ENCODE peak calls at places on chromosomes 4 and X, in seven cellular contexts. One of them, this sample, is unnamed.

GRCh38 chr4:185576314-185576713 is 41.0 kb upstream of the PDLIM3 start:
- DNase-seq in GM10248: no peak
- DNase-seq in naive B cell: no peak
- DNase-seq in H9: no peak
- DNase-seq in stomach: no peak
- DNase-seq in activated T-helper 1 cell treated with Interleukin-2 at 50 U/mL for 16 hours: no peak
- DNase-seq in AG04450: no peak
- DNase-seq in this sample: no peak

GRCh38 chr4:1136028-1136427 is 22.7 kb upstream of the RNF212 start:
- DNase-seq in stomach: no peak
- DNase-seq in naive B cell: no peak
- DNase-seq in GM10248: no peak
- DNase-seq in H9: no peak
- DNase-seq in activated T-helper 1 cell treated with Interleukin-2 at 50 U/mL for 16 hours: no peak
- DNase-seq in AG04450: no peak
- DNase-seq in this sample: no peak

GRCh38 chr4:35201403-35201802 is 1042.9 kb downstream of the ARAP2 start:
- DNase-seq in activated T-helper 1 cell treated with Interleukin-2 at 50 U/mL for 16 hours: no peak
- DNase-seq in stomach: no peak
- DNase-seq in GM10248: no peak
- DNase-seq in H9: no peak
- DNase-seq in naive B cell: no peak
- DNase-seq in AG04450: no peak
- DNase-seq in this sample: no peak

GRCh38 chr4:23929248-23929647 is 39.4 kb upstream of the PPARGC1A start:
- DNase-seq in activated T-helper 1 cell treated with Interleukin-2 at 50 U/mL for 16 hours: no peak
- DNase-seq in H9: no peak
- DNase-seq in GM10248: no peak
- DNase-seq in stomach: no peak
- DNase-seq in AG04450: no peak
- DNase-seq in naive B cell: no peak
- DNase-seq in this sample: no peak

GRCh38 chr4:2432991-2433530 is 14.3 kb downstream of the CFAP99 start:
- DNase-seq in GM10248: no peak
- DNase-seq in H9: peak
- DNase-seq in activated T-helper 1 cell treated with Interleukin-2 at 50 U/mL for 16 hours: no peak
- DNase-seq in stomach: no peak
- DNase-seq in AG04450: no peak
- DNase-seq in naive B cell: no peak
- DNase-seq in this sample: no peak

GRCh38 chrX:12379666-12380065 is 241.4 kb downstream of the FRMPD4 start:
- DNase-seq in GM10248: no peak
- DNase-seq in H9: no peak
- DNase-seq in activated T-helper 1 cell treated with Interleukin-2 at 50 U/mL for 16 hours: no peak
- DNase-seq in AG04450: no peak
- DNase-seq in naive B cell: no peak
- DNase-seq in stomach: no peak
- DNase-seq in this sample: no peak

GRCh38 chrX:28189011-28189410 is 207.8 kb upstream of the DCAF8L1 start:
- DNase-seq in activated T-helper 1 cell treated with Interleukin-2 at 50 U/mL for 16 hours: no peak
- DNase-seq in H9: no peak
- DNase-seq in stomach: no peak
- DNase-seq in GM10248: no peak
- DNase-seq in AG04450: peak
- DNase-seq in naive B cell: no peak
- DNase-seq in this sample: no peak

GRCh38 chrX:134894373-134894895 is 96.4 kb upstream of the SMIM10 start:
- DNase-seq in AG04450: no peak
- DNase-seq in stomach: no peak
- DNase-seq in GM10248: no peak
- DNase-seq in naive B cell: no peak
- DNase-seq in activated T-helper 1 cell treated with Interleukin-2 at 50 U/mL for 16 hours: no peak
- DNase-seq in H9: no peak
- DNase-seq in this sample: no peak

GRCh38 chr4:185232370-185232769 is 23.0 kb downstream of the SNX25 start:
- DNase-seq in activated T-helper 1 cell treated with Interleukin-2 at 50 U/mL for 16 hours: no peak
- DNase-seq in naive B cell: no peak
- DNase-seq in GM10248: no peak
- DNase-seq in AG04450: no peak
- DNase-seq in H9: no peak
- DNase-seq in stomach: no peak
- DNase-seq in this sample: no peak

GRCh38 chrX:8684201-8684600 is 47.7 kb downstream of the ANOS1 start:
- DNase-seq in H9: no peak
- DNase-seq in AG04450: no peak
- DNase-seq in GM10248: no peak
- DNase-seq in stomach: no peak
- DNase-seq in activated T-helper 1 cell treated with Interleukin-2 at 50 U/mL for 16 hours: no peak
- DNase-seq in naive B cell: no peak
- DNase-seq in this sample: no peak

GRCh38 chr4:139556735-139557505 is 901 bp upstream of the SETD7 start:
- DNase-seq in AG04450: no peak
- DNase-seq in naive B cell: peak
- DNase-seq in H9: peak
- DNase-seq in GM10248: peak
- DNase-seq in activated T-helper 1 cell treated with Interleukin-2 at 50 U/mL for 16 hours: peak
- DNase-seq in stomach: peak
- DNase-seq in this sample: peak

GRCh38 chr4:128322311-128322710 is 34.7 kb upstream of the PGRMC2 start:
- DNase-seq in activated T-helper 1 cell treated with Interleukin-2 at 50 U/mL for 16 hours: no peak
- DNase-seq in AG04450: no peak
- DNase-seq in stomach: no peak
- DNase-seq in GM10248: no peak
- DNase-seq in naive B cell: no peak
- DNase-seq in H9: no peak
- DNase-seq in this sample: no peak

GRCh38 chrX:115460565-115460888 is 100.4 kb upstream of the PLS3 start:
- DNase-seq in H9: no peak
- DNase-seq in GM10248: no peak
- DNase-seq in stomach: no peak
- DNase-seq in naive B cell: no peak
- DNase-seq in activated T-helper 1 cell treated with Interleukin-2 at 50 U/mL for 16 hours: no peak
- DNase-seq in AG04450: no peak
- DNase-seq in this sample: no peak

GRCh38 chr4:176475091-176475490 is 155.3 kb downstream of the SPCS3 start:
- DNase-seq in H9: no peak
- DNase-seq in AG04450: no peak
- DNase-seq in naive B cell: no peak
- DNase-seq in stomach: no peak
- DNase-seq in GM10248: no peak
- DNase-seq in activated T-helper 1 cell treated with Interleukin-2 at 50 U/mL for 16 hours: no peak
- DNase-seq in this sample: no peak

GRCh38 chrX:103774070-103774642 is 2.5 kb upstream of the PLP1 start:
- DNase-seq in stomach: no peak
- DNase-seq in H9: peak
- DNase-seq in activated T-helper 1 cell treated with Interleukin-2 at 50 U/mL for 16 hours: no peak
- DNase-seq in AG04450: no peak
- DNase-seq in GM10248: no peak
- DNase-seq in naive B cell: no peak
- DNase-seq in this sample: no peak

GRCh38 chrX:132732236-132732635 is 226.2 kb downstream of the HS6ST2 start:
- DNase-seq in H9: no peak
- DNase-seq in AG04450: no peak
- DNase-seq in activated T-helper 1 cell treated with Interleukin-2 at 50 U/mL for 16 hours: no peak
- DNase-seq in naive B cell: no peak
- DNase-seq in stomach: no peak
- DNase-seq in GM10248: no peak
- DNase-seq in this sample: no peak

This sample was measured in effector memory CD4-positive, alpha-beta T cell.